ENCODE peak calls at places on chromosomes 16 and 17, in five cellular contexts. P is IMR-90; O is fibroblast of villous mesenchyme; T is effector memory CD4-positive, alpha-beta T cell; H is activated CD4-positive, alpha-beta memory T cell treated with anti-CD3 and anti-CD28 coated beads, Interleukin-2, amount 10 ng/mL, durations not matched to agents 7 days and 5 days. X is an unnamed sample.
A peak's percentile ranks its signal among the peaks of the same experiment; 100 is the strongest.

GRCh38 chr17:60229189-60229802 is 79.5 kb downstream of the CA4 start:
- DNase-seq in T (no peak), P (peak; percentile 63), H (no peak), O (peak; percentile 17), X (peak; percentile 55)

GRCh38 chr16:86048882-86049585 is 150.1 kb downstream of the IRF8 start:
- DNase-seq in O (no peak), H (no peak), T (no peak), P (no peak), X (no peak)

GRCh38 chr16:52435573-52435972 is 111.4 kb downstream of the TOX3 start:
- DNase-seq in P (no peak), O (no peak), H (no peak), T (no peak), X (no peak)

GRCh38 chr17:1731194-1731506 is 6.6 kb downstream of the WDR81 start:
- DNase-seq in T (no peak), H (no peak), P (no peak), O (no peak), X (no peak)

GRCh38 chr16:86232496-86232895 is 277.8 kb upstream of the FOXF1 start:
- DNase-seq in P (no peak), T (no peak), O (no peak), H (no peak), X (no peak)

GRCh38 chr17:22123536-22124281 is 431.4 kb downstream of the KCNJ18 start:
- DNase-seq in P (no peak), H (no peak), T (no peak), O (no peak), X (no peak)

GRCh38 chr17:42928714-42929496 is 28.3 kb downstream of the G6PC1 start:
- DNase-seq in H (peak; percentile 16), P (peak; percentile 85), O (peak; percentile 82), T (no peak), X (peak; percentile 84)

GRCh38 chr17:20053343-20053964 is 44.3 kb downstream of the SPECC1 start:
- DNase-seq in P (no peak), T (no peak), H (no peak), O (no peak), X (no peak)

GRCh38 chr17:3988297-3989120 is 24.3 kb upstream of the ATP2A3 start:
- DNase-seq in H (no peak), T (no peak), O (no peak), P (peak; percentile 37), X (no peak)

GRCh38 chr16:85005278-85006069 is 5.9 kb downstream of the ZDHHC7 start:
- DNase-seq in O (peak; percentile 87), T (no peak), H (no peak), P (peak; percentile 39), X (peak; percentile 43)

GRCh38 chr17:16442141-16442540 is 26.8 kb downstream of the TRPV2 start:
- DNase-seq in P (no peak), O (peak; percentile 76), H (no peak), T (no peak), X (peak; percentile 33)

GRCh38 chr16:53518550-53519416 is 15.8 kb upstream of the AKTIP start:
- DNase-seq in T (peak; percentile 68), P (peak; percentile 54), O (peak; percentile 93), H (peak; percentile 92), X (peak; percentile 41)

GRCh38 chr17:792277-792676 is 10.1 kb downstream of the MRM3 start:
- DNase-seq in H (no peak), P (peak; percentile 56), T (no peak), O (no peak), X (peak; percentile 23)

GRCh38 chr17:61410100-61410551 is 10.5 kb downstream of the TBX2 start:
- DNase-seq in O (no peak), P (no peak), H (no peak), T (no peak), X (no peak)

GRCh38 chr16:56343661-56344517 is 81.5 kb downstream of the AMFR start:
- DNase-seq in P (no peak), H (no peak), O (no peak), T (no peak), X (no peak)

GRCh38 chr17:1399366-1399678 is 700 bp downstream of the YWHAE start:
- DNase-seq in H (no peak), O (no peak), P (no peak), T (no peak), X (no peak)

GRCh38 chr17:46733837-46734516 is 84.5 kb downstream of the WNT3 start:
- DNase-seq in P (peak; percentile 69), H (no peak), O (peak; percentile 17), T (no peak), X (no peak)

GRCh38 chr17:74140282-74140681 is 63.2 kb upstream of the RPL38 start:
- DNase-seq in P (no peak), T (no peak), O (no peak), H (no peak), X (no peak)

GRCh38 chr17:71764507-71764906 is 356.3 kb upstream of the SOX9 start:
- DNase-seq in H (no peak), P (no peak), T (no peak), O (no peak), X (peak; percentile 84)

GRCh38 chr16:86798247-86799041 is 220.1 kb downstream of the FOXL1 start:
- DNase-seq in T (no peak), H (no peak), P (no peak), O (no peak), X (no peak)